ENCODE peak calls at places on chromosomes 5 and 9, in nine cellular contexts. C is lung; V is HCT116; N is right cardiac atrium; G is hepatocyte; S is right lobe of liver; I is GM23248; U is adrenal gland; F is CD4-positive, alpha-beta memory T cell. H is an unnamed sample.
A peak's percentile ranks its signal among the peaks of the same experiment; 100 is the strongest.

GRCh38 chr9:69200071-69200470 is 26.0 kb downstream of the TJP2 start:
- DNase-seq in C (no peak), N (no peak), G (peak; percentile 54), S (no peak), I (peak; percentile 52), F (no peak), U (no peak), V (no peak), H (no peak)

GRCh38 chr5:122222580-122222979 is 89.5 kb upstream of the SNCAIP start:
- DNase-seq in I (no peak), N (no peak), S (no peak), V (no peak), U (no peak), G (no peak), C (no peak), F (no peak), H (no peak)

GRCh38 chr5:116514521-116514920 is 60.1 kb downstream of the SEMA6A start:
- DNase-seq in N (no peak), G (no peak), V (no peak), I (no peak), S (no peak), U (no peak), C (no peak), F (no peak), H (no peak)

GRCh38 chr5:135543151-135543818 is 7.5 kb upstream of the NEUROG1 start:
- DNase-seq in S (no peak), U (no peak), G (no peak), V (no peak), F (no peak), C (no peak), N (no peak), I (no peak), H (no peak)

GRCh38 chr9:134643306-134643705 is 1.7 kb downstream of the COL5A1 start:
- DNase-seq in C (no peak), U (peak; percentile 17), V (no peak), I (peak; percentile 79), N (peak; percentile 74), S (no peak), F (no peak), G (no peak), H (no peak)

GRCh38 chr5:23627976-23628375 is 120.6 kb downstream of the PRDM9 start:
- DNase-seq in U (no peak), S (no peak), I (no peak), N (no peak), C (no peak), F (no peak), V (no peak), G (no peak), H (no peak)

GRCh38 chr5:124952079-124952478 is 205.6 kb upstream of the ZNF608 start:
- DNase-seq in C (no peak), V (no peak), G (no peak), F (no peak), U (peak; percentile 55), S (no peak), N (no peak), I (no peak), H (no peak)

GRCh38 chr5:147930759-147931158 is 24.4 kb upstream of the C5orf46 start:
- DNase-seq in G (no peak), I (no peak), U (no peak), N (no peak), C (no peak), V (no peak), S (no peak), F (no peak), H (no peak)

GRCh38 chr5:36876965-36877666 is 547 bp downstream of the NIPBL start:
- DNase-seq in N (peak; percentile 88), I (peak; percentile 85), G (peak; percentile 76), F (peak; percentile 60), S (peak; percentile 75), U (peak; percentile 76), C (peak; percentile 71), V (peak; percentile 23), H (no peak)

GRCh38 chr5:61409568-61409967 is 77.5 kb downstream of the ZSWIM6 start:
- DNase-seq in U (peak; percentile 47), V (peak; percentile 79), S (no peak), I (peak; percentile 91), F (no peak), N (no peak), G (peak; percentile 63), C (no peak), H (no peak)

DNA sequence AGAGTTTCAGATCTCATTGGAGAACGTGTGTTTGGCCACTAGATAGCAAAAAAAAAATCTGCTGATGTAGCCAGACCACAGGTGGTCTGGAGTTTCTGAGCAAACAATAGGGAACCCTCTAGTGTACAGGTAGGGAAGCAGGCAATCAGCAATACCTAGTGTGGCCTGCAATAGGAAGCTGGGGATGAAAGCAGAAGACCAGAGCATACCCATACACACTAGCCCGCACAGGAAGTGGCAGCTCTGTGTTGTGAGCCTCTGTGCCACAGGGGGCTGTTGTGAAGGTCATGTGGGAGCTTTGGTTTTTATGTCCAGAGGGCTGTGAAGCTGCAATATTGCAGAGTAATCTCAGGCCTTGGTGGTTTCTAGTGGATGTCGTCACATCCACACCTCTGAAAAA is 81.2 kb downstream of the MTAP start:
- DNase-seq in G (no peak), S (no peak), U (no peak), N (no peak), F (no peak), C (no peak), I (no peak), V (peak; percentile 19), H (no peak)
- H3K9me3 ChIP-seq in G (peaks cover 10% of the 10 kb centered on the region), S (peaks cover 4% of the 10 kb centered on the region), U (no peaks in the 10 kb centered on the region), N (no peaks in the 10 kb centered on the region), F (no peaks in the 10 kb centered on the region), C (peaks cover 3% of the 10 kb centered on the region), I (no peaks in the 10 kb centered on the region), V (no peaks in the 10 kb centered on the region), H (no peaks in the 10 kb centered on the region)

DNA sequence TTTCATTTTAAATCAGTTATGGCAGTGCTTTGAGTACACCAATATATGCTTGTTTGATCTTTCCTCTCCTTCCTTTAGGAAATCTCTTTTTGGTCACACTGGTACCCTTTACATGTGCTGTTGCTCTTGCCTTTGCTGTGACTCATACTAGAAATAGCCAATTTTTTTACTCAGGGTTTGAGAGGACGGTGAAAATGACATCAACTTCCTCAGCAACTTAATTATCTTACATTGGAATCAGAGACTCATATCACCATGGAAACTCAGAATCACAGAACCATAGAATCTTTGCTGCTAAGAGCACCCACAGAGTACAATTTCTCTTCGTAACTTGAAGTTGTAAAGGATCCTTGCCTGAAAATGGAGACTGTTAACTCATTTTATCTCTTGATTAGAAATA is 13.8 kb upstream of the ZNF300 start:
- DNase-seq in V (no peak), N (no peak), F (no peak), I (peak; percentile 63), C (no peak), S (no peak), G (no peak), U (no peak), H (no peak)
- H3K9me3 ChIP-seq in V (no peaks in the 10 kb centered on the region), N (peaks cover 7% of the 10 kb centered on the region), F (no peaks in the 10 kb centered on the region), I (peaks cover 5% of the 10 kb centered on the region), C (peaks cover 17% of the 10 kb centered on the region), S (peaks cover 4% of the 10 kb centered on the region), G (peaks cover 10% of the 10 kb centered on the region), U (peaks cover 38% of the 10 kb centered on the region), H (peaks cover 46% of the 10 kb centered on the region)

GRCh38 chr9:27407966-27408365 is 111.0 kb upstream of the EQTN start:
- DNase-seq in C (no peak), U (no peak), N (no peak), F (no peak), S (no peak), I (peak; percentile 57), V (no peak), G (no peak), H (no peak)
- H3K9me3 ChIP-seq in C (no peaks in the 10 kb centered on the region), U (no peaks in the 10 kb centered on the region), N (no peaks in the 10 kb centered on the region), F (no peaks in the 10 kb centered on the region), S (no peaks in the 10 kb centered on the region), I (no peaks in the 10 kb centered on the region), V (no peaks in the 10 kb centered on the region), G (no peaks in the 10 kb centered on the region), H (no peaks in the 10 kb centered on the region)

DNA sequence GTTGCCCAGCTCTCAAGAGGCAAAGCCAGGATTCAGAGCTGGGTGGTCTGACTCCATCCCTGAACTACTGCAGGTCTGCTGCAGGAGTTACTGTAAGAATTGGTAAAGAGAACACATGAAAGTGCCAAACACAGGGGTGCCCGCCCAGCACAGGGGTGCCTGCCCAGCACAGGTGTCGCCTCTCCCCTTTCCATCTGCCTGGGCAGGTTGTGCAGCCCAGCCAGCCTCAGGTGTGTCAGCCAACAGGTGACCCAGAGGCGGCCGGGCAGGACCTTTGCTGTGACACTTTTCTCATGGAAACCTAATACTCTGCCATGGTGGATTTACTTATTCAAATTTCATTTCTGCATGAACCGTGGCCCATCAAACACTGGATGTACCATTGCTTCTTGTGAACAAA is 289.7 kb upstream of the IRX4 start:
- DNase-seq in N (no peak), I (no peak), F (no peak), G (no peak), S (no peak), C (no peak), V (no peak), U (no peak), H (no peak)
- H3K9me3 ChIP-seq in N (no peaks in the 10 kb centered on the region), I (no peaks in the 10 kb centered on the region), F (no peaks in the 10 kb centered on the region), G (no peaks in the 10 kb centered on the region), S (no peaks in the 10 kb centered on the region), C (no peaks in the 10 kb centered on the region), V (no peaks in the 10 kb centered on the region), U (no peaks in the 10 kb centered on the region), H (no peaks in the 10 kb centered on the region)

GRCh38 chr5:178899289-178899688 is 3.6 kb downstream of the ZFP2 start:
- DNase-seq in G (no peak), S (no peak), N (no peak), F (no peak), V (no peak), U (no peak), I (peak; percentile 3), C (no peak), H (no peak)

GRCh38 chr5:178895615-178896571 is at the start of gene ZFP2:
- DNase-seq in I (peak; percentile 76), G (peak; percentile 82), N (peak; percentile 85), C (peak; percentile 64), U (peak; percentile 47), F (peak; percentile 15), S (peak; percentile 80), V (peak; percentile 21), H (no peak)
- H3K9me3 ChIP-seq in I (no peaks in the 10 kb centered on the region), G (no peaks in the 10 kb centered on the region), N (no peaks in the 10 kb centered on the region), C (no peaks in the 10 kb centered on the region), U (no peaks in the 10 kb centered on the region), F (no peaks in the 10 kb centered on the region), S (no peaks in the 10 kb centered on the region), V (peaks cover 5% of the 10 kb centered on the region), H (peaks cover 1% of the 10 kb centered on the region)

GRCh38 chr5:131845828-131846227 is 49.0 kb upstream of the FNIP1 start:
- DNase-seq in U (no peak), I (no peak), S (no peak), V (no peak), F (no peak), C (no peak), N (no peak), G (no peak), H (no peak)

GRCh38 chr5:131848662-131849061 is 51.8 kb upstream of the FNIP1 start:
- DNase-seq in I (peak; percentile 0), N (no peak), G (no peak), U (no peak), C (no peak), S (no peak), V (no peak), F (no peak), H (no peak)

GRCh38 chr5:131846536-131846935 is 49.7 kb upstream of the FNIP1 start:
- DNase-seq in C (no peak), G (no peak), I (no peak), U (no peak), S (no peak), N (no peak), V (no peak), F (no peak), H (no peak)
- H3K9me3 ChIP-seq in C (peaks cover 10% of the 10 kb centered on the region), G (peaks cover 5% of the 10 kb centered on the region), I (no peaks in the 10 kb centered on the region), U (no peaks in the 10 kb centered on the region), S (no peaks in the 10 kb centered on the region), N (no peaks in the 10 kb centered on the region), V (peaks cover 13% of the 10 kb centered on the region), F (peaks cover 4% of the 10 kb centered on the region), H (no peaks in the 10 kb centered on the region)

H was measured in Panc1.